ENCODE peak calls at places on chromosomes 4 and X, in seven cellular contexts. One of them, this sample, is unnamed.

GRCh38 chr4:86831262-86832090 is 17.7 kb downstream of the SLC10A6 start:
- DNase-seq in cardiac muscle cell: peak; percentile 85
- DNase-seq in neuronal stem cell: no peak
- DNase-seq in kidney: no peak
- DNase-seq in tibial artery: no peak
- DNase-seq in fibroblast of lung: peak; percentile 95
- DNase-seq in GM23338: no peak
- DNase-seq in this sample: no peak

GRCh38 chr4:63275491-63275890 is 1133.8 kb downstream of the TECRL start:
- DNase-seq in cardiac muscle cell: no peak
- DNase-seq in neuronal stem cell: no peak
- DNase-seq in kidney: peak; percentile 13
- DNase-seq in tibial artery: no peak
- DNase-seq in fibroblast of lung: no peak
- DNase-seq in GM23338: no peak
- DNase-seq in this sample: no peak

GRCh38 chr4:16498978-16499377 is 272.7 kb upstream of the TAPT1 start:
- DNase-seq in cardiac muscle cell: no peak
- DNase-seq in neuronal stem cell: no peak
- DNase-seq in kidney: no peak
- DNase-seq in tibial artery: no peak
- DNase-seq in fibroblast of lung: no peak
- DNase-seq in GM23338: no peak
- DNase-seq in this sample: no peak

GRCh38 chr4:162985131-162985530 is 181.6 kb downstream of the NAF1 start:
- DNase-seq in cardiac muscle cell: no peak
- DNase-seq in neuronal stem cell: no peak
- DNase-seq in kidney: peak; percentile 57
- DNase-seq in tibial artery: no peak
- DNase-seq in fibroblast of lung: no peak
- DNase-seq in GM23338: no peak
- DNase-seq in this sample: no peak

GRCh38 chr4:32789026-32789608 is 2068.9 kb downstream of the PCDH7 start:
- DNase-seq in cardiac muscle cell: peak; percentile 47
- DNase-seq in neuronal stem cell: no peak
- DNase-seq in kidney: no peak
- DNase-seq in tibial artery: no peak
- DNase-seq in fibroblast of lung: peak; percentile 57
- DNase-seq in GM23338: no peak
- DNase-seq in this sample: no peak

GRCh38 chr4:40200881-40201797 is 4.3 kb downstream of the RHOH start:
- DNase-seq in cardiac muscle cell: no peak
- DNase-seq in neuronal stem cell: no peak
- DNase-seq in kidney: no peak
- DNase-seq in tibial artery: no peak
- DNase-seq in fibroblast of lung: peak; percentile 26
- DNase-seq in GM23338: no peak
- DNase-seq in this sample: no peak

GRCh38 chr4:3361406-3361805 is 68.6 kb downstream of the RGS12 start:
- DNase-seq in cardiac muscle cell: no peak
- DNase-seq in neuronal stem cell: no peak
- DNase-seq in kidney: no peak
- DNase-seq in tibial artery: no peak
- DNase-seq in fibroblast of lung: no peak
- DNase-seq in GM23338: no peak
- DNase-seq in this sample: no peak

GRCh38 chr4:138671606-138672084 is 343.9 kb upstream of the NOCT start:
- DNase-seq in cardiac muscle cell: no peak
- DNase-seq in neuronal stem cell: no peak
- DNase-seq in kidney: no peak
- DNase-seq in tibial artery: no peak
- DNase-seq in fibroblast of lung: no peak
- DNase-seq in GM23338: no peak
- DNase-seq in this sample: no peak

GRCh38 chr4:38860788-38861424 is 4.3 kb upstream of the TLR6 start:
- DNase-seq in cardiac muscle cell: peak; percentile 59
- DNase-seq in neuronal stem cell: peak; percentile 53
- DNase-seq in kidney: no peak
- DNase-seq in tibial artery: no peak
- DNase-seq in fibroblast of lung: no peak
- DNase-seq in GM23338: peak; percentile 94
- DNase-seq in this sample: no peak

GRCh38 chr4:174408841-174409552 is 113.3 kb downstream of the HPGD start:
- DNase-seq in cardiac muscle cell: no peak
- DNase-seq in neuronal stem cell: no peak
- DNase-seq in kidney: no peak
- DNase-seq in tibial artery: no peak
- DNase-seq in fibroblast of lung: no peak
- DNase-seq in GM23338: no peak
- DNase-seq in this sample: no peak

GRCh38 chr4:95170176-95170575 is 378.6 kb downstream of the UNC5C start:
- DNase-seq in cardiac muscle cell: no peak
- DNase-seq in neuronal stem cell: no peak
- DNase-seq in kidney: no peak
- DNase-seq in tibial artery: no peak
- DNase-seq in fibroblast of lung: no peak
- DNase-seq in GM23338: no peak
- DNase-seq in this sample: no peak

GRCh38 chr4:168074861-168075260 is 17.5 kb upstream of the ANXA10 start:
- DNase-seq in cardiac muscle cell: no peak
- DNase-seq in neuronal stem cell: no peak
- DNase-seq in kidney: no peak
- DNase-seq in tibial artery: no peak
- DNase-seq in fibroblast of lung: no peak
- DNase-seq in GM23338: no peak
- DNase-seq in this sample: no peak

GRCh38 chr4:139950568-139950967 is 203.4 kb downstream of the MAML3 start:
- DNase-seq in cardiac muscle cell: peak; percentile 72
- DNase-seq in neuronal stem cell: no peak
- DNase-seq in kidney: no peak
- DNase-seq in tibial artery: no peak
- DNase-seq in fibroblast of lung: peak; percentile 92
- DNase-seq in GM23338: no peak
- DNase-seq in this sample: no peak

GRCh38 chr4:38614198-38614597 is 49.8 kb upstream of the KLF3 start:
- DNase-seq in cardiac muscle cell: no peak
- DNase-seq in neuronal stem cell: no peak
- DNase-seq in kidney: no peak
- DNase-seq in tibial artery: no peak
- DNase-seq in fibroblast of lung: no peak
- DNase-seq in GM23338: no peak
- DNase-seq in this sample: no peak

GRCh38 chrX:3743821-3744439 is 30.5 kb upstream of the PRKX start:
- DNase-seq in cardiac muscle cell: no peak
- DNase-seq in neuronal stem cell: no peak
- DNase-seq in kidney: no peak
- DNase-seq in tibial artery: no peak
- DNase-seq in fibroblast of lung: no peak
- DNase-seq in GM23338: no peak
- DNase-seq in this sample: no peak

GRCh38 chrX:56281789-56282188 is 49.6 kb downstream of the KLF8 start:
- DNase-seq in cardiac muscle cell: peak; percentile 36
- DNase-seq in neuronal stem cell: no peak
- DNase-seq in kidney: no peak
- DNase-seq in tibial artery: no peak
- DNase-seq in fibroblast of lung: no peak
- DNase-seq in GM23338: peak; percentile 21
- DNase-seq in this sample: no peak

GRCh38 chr4:7166981-7167700 is 25.2 kb upstream of the SORCS2 start:
- DNase-seq in cardiac muscle cell: no peak
- DNase-seq in neuronal stem cell: no peak
- DNase-seq in kidney: no peak
- DNase-seq in tibial artery: no peak
- DNase-seq in fibroblast of lung: no peak
- DNase-seq in GM23338: no peak
- DNase-seq in this sample: no peak

GRCh38 chr4:107631568-107631967 is 88.5 kb downstream of the PAPSS1 start:
- DNase-seq in cardiac muscle cell: no peak
- DNase-seq in neuronal stem cell: no peak
- DNase-seq in kidney: no peak
- DNase-seq in tibial artery: no peak
- DNase-seq in fibroblast of lung: peak; percentile 2
- DNase-seq in GM23338: no peak
- DNase-seq in this sample: peak; percentile 23

GRCh38 chr4:168769416-168769815 is 240.6 kb downstream of the CBR4 start:
- DNase-seq in cardiac muscle cell: peak; percentile 67
- DNase-seq in neuronal stem cell: no peak
- DNase-seq in kidney: no peak
- DNase-seq in tibial artery: no peak
- DNase-seq in fibroblast of lung: peak; percentile 95
- DNase-seq in GM23338: no peak
- DNase-seq in this sample: no peak

GRCh38 chr4:139921551-139922184 is 232.3 kb downstream of the MAML3 start:
- DNase-seq in cardiac muscle cell: no peak
- DNase-seq in neuronal stem cell: no peak
- DNase-seq in kidney: no peak
- DNase-seq in tibial artery: no peak
- DNase-seq in fibroblast of lung: no peak
- DNase-seq in GM23338: no peak
- DNase-seq in this sample: no peak

GRCh38 chr4:88275516-88275915 is 8.8 kb downstream of the PPM1K start:
- DNase-seq in cardiac muscle cell: no peak
- DNase-seq in neuronal stem cell: no peak
- DNase-seq in kidney: no peak
- DNase-seq in tibial artery: no peak
- DNase-seq in fibroblast of lung: peak; percentile 4
- DNase-seq in GM23338: no peak
- DNase-seq in this sample: no peak

GRCh38 chr4:119750771-119751170 is 122.2 kb upstream of the PDE5A start:
- DNase-seq in cardiac muscle cell: no peak
- DNase-seq in neuronal stem cell: no peak
- DNase-seq in kidney: no peak
- DNase-seq in tibial artery: no peak
- DNase-seq in fibroblast of lung: peak; percentile 94
- DNase-seq in GM23338: no peak
- DNase-seq in this sample: no peak

GRCh38 chrX:106168107-106168506 is at the start of gene PWWP3B:
- DNase-seq in cardiac muscle cell: peak; percentile 70
- DNase-seq in neuronal stem cell: peak; percentile 26
- DNase-seq in kidney: no peak
- DNase-seq in tibial artery: peak; percentile 21
- DNase-seq in fibroblast of lung: peak; percentile 36
- DNase-seq in GM23338: peak; percentile 74
- DNase-seq in this sample: no peak

GRCh38 chr4:87853108-87853507 is 20.3 kb downstream of the MEPE start:
- DNase-seq in cardiac muscle cell: peak; percentile 70
- DNase-seq in neuronal stem cell: peak; percentile 17
- DNase-seq in kidney: no peak
- DNase-seq in tibial artery: no peak
- DNase-seq in fibroblast of lung: peak; percentile 41
- DNase-seq in GM23338: peak; percentile 79
- DNase-seq in this sample: no peak

GRCh38 chrX:126985960-126986359 is 166.4 kb downstream of the PRR32 start:
- DNase-seq in cardiac muscle cell: no peak
- DNase-seq in neuronal stem cell: no peak
- DNase-seq in kidney: peak; percentile 31
- DNase-seq in tibial artery: no peak
- DNase-seq in fibroblast of lung: no peak
- DNase-seq in GM23338: no peak
- DNase-seq in this sample: no peak

GRCh38 chrX:155577682-155578081 is 35.1 kb downstream of the TMLHE start:
- DNase-seq in cardiac muscle cell: no peak
- DNase-seq in neuronal stem cell: no peak
- DNase-seq in kidney: no peak
- DNase-seq in tibial artery: no peak
- DNase-seq in fibroblast of lung: no peak
- DNase-seq in GM23338: peak; percentile 25
- DNase-seq in this sample: no peak

GRCh38 chr4:145774473-145774872 is 94.5 kb downstream of the C4orf51 start:
- DNase-seq in cardiac muscle cell: no peak
- DNase-seq in neuronal stem cell: no peak
- DNase-seq in kidney: no peak
- DNase-seq in tibial artery: no peak
- DNase-seq in fibroblast of lung: no peak
- DNase-seq in GM23338: no peak
- DNase-seq in this sample: no peak
- H3K27ac ChIP-seq in cardiac muscle cell: no peak overlapping the region
- H3K27ac ChIP-seq in neuronal stem cell: no peak overlapping the region
- H3K27ac ChIP-seq in kidney: no peak overlapping the region
- H3K27ac ChIP-seq in tibial artery: no peak overlapping the region
- H3K27ac ChIP-seq in fibroblast of lung: no peak overlapping the region
- H3K27ac ChIP-seq in GM23338: no peak overlapping the region
- H3K27ac ChIP-seq in this sample: peak overlapping the region; percentile 68

GRCh38 chrX:109774706-109775105 is 41.6 kb upstream of the ACSL4 start:
- DNase-seq in cardiac muscle cell: peak; percentile 85
- DNase-seq in neuronal stem cell: no peak
- DNase-seq in kidney: no peak
- DNase-seq in tibial artery: no peak
- DNase-seq in fibroblast of lung: peak; percentile 73
- DNase-seq in GM23338: peak; percentile 8
- DNase-seq in this sample: no peak
- H3K4me3 ChIP-seq in cardiac muscle cell: no peak overlapping the region
- H3K4me3 ChIP-seq in neuronal stem cell: no peak overlapping the region
- H3K4me3 ChIP-seq in kidney: no peak overlapping the region
- H3K4me3 ChIP-seq in tibial artery: no peak overlapping the region
- H3K4me3 ChIP-seq in fibroblast of lung: no peak overlapping the region
- H3K4me3 ChIP-seq in GM23338: no peak overlapping the region
- H3K4me3 ChIP-seq in this sample: no peak overlapping the region

GRCh38 chrX:40097492-40098263 is at the start of gene BCOR:
- DNase-seq in cardiac muscle cell: peak; percentile 72
- DNase-seq in neuronal stem cell: no peak
- DNase-seq in kidney: peak; percentile 93
- DNase-seq in tibial artery: no peak
- DNase-seq in fibroblast of lung: peak; percentile 60
- DNase-seq in GM23338: peak; percentile 70
- DNase-seq in this sample: peak; percentile 89
- H3K27ac ChIP-seq in cardiac muscle cell: peak within 1 kb of the TSS; percentile 72
- H3K27ac ChIP-seq in neuronal stem cell: peak within 1 kb of the TSS; percentile 46
- H3K27ac ChIP-seq in kidney: peak within 1 kb of the TSS; percentile 83
- H3K27ac ChIP-seq in tibial artery: peak within 1 kb of the TSS; percentile 93
- H3K27ac ChIP-seq in fibroblast of lung: peak within 1 kb of the TSS; percentile 50
- H3K27ac ChIP-seq in GM23338: no peak within 1 kb of the TSS
- H3K27ac ChIP-seq in this sample: peak within 1 kb of the TSS; percentile 91

GRCh38 chrX:39199429-39199828 is 398.2 kb downstream of the MID1IP1 start:
- DNase-seq in cardiac muscle cell: no peak
- DNase-seq in neuronal stem cell: no peak
- DNase-seq in kidney: no peak
- DNase-seq in tibial artery: no peak
- DNase-seq in fibroblast of lung: no peak
- DNase-seq in GM23338: no peak
- DNase-seq in this sample: no peak

GRCh38 chrX:39194673-39195072 is 393.4 kb downstream of the MID1IP1 start:
- DNase-seq in cardiac muscle cell: no peak
- DNase-seq in neuronal stem cell: no peak
- DNase-seq in kidney: no peak
- DNase-seq in tibial artery: no peak
- DNase-seq in fibroblast of lung: no peak
- DNase-seq in GM23338: no peak
- DNase-seq in this sample: no peak

GRCh38 chrX:39196192-39197102 is 395.2 kb downstream of the MID1IP1 start:
- DNase-seq in cardiac muscle cell: peak; percentile 54
- DNase-seq in neuronal stem cell: no peak
- DNase-seq in kidney: no peak
- DNase-seq in tibial artery: no peak
- DNase-seq in fibroblast of lung: peak; percentile 88
- DNase-seq in GM23338: peak; percentile 6
- DNase-seq in this sample: no peak

DNA sequence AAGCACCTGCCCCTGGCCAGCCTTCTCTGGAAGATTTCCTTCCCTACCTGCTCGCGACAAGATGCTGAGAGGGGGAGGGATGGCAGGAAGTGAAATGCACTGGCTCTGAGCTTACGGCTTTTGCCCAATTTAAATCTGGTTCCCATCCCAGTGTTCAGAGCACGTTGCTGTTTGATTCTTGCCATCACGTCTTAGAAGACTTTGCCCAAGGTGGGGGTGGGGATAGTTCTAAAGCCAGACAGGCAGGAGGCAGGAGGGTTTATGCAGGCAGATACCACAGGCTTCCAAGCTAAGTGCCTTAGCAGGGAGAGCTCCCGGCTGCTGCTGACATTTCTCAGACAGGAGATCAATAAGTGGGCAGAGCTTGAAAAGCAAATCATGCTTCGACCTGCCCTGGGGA is 393.9 kb downstream of the MID1IP1 start:
- DNase-seq in cardiac muscle cell: no peak
- DNase-seq in neuronal stem cell: no peak
- DNase-seq in kidney: no peak
- DNase-seq in tibial artery: no peak
- DNase-seq in fibroblast of lung: no peak
- DNase-seq in GM23338: peak; percentile 14
- DNase-seq in this sample: no peak
- H3K4me3 ChIP-seq in cardiac muscle cell: no peak overlapping the region
- H3K4me3 ChIP-seq in neuronal stem cell: no peak overlapping the region
- H3K4me3 ChIP-seq in kidney: no peak overlapping the region
- H3K4me3 ChIP-seq in tibial artery: no peak overlapping the region
- H3K4me3 ChIP-seq in fibroblast of lung: no peak overlapping the region
- H3K4me3 ChIP-seq in GM23338: peak overlapping the region; percentile 32
- H3K4me3 ChIP-seq in this sample: no peak overlapping the region